ENCODE peak calls at places on chromosome 3, in six cellular contexts. M is H9; F is GM04503; A is PC-9; Q is stimulated activated naive CD8-positive, alpha-beta T cell treated with anti-CD3 and anti-CD28 coated beads, Interleukin-15, Interleukin-2, amounts not matched to agents 100 U/mL and 50 U/mL, for 24 hours; O is cardiac muscle cell. T is an unnamed sample.
A peak's percentile ranks its signal among the peaks of the same experiment; 100 is the strongest.

GRCh38 chr3:11641683-11642407 is 1.9 kb downstream of the VGLL4 start:
- DNase-seq in M (no peak), F (no peak), A (no peak), Q (no peak), O (peak; percentile 70), T (no peak)

GRCh38 chr3:164465172-164465571 is 613.1 kb downstream of the SI start:
- DNase-seq in M (no peak), F (peak; percentile 53), A (no peak), Q (no peak), O (no peak), T (no peak)

GRCh38 chr3:137768021-137768360 is 3.9 kb downstream of the SOX14 start:
- DNase-seq in M (no peak), F (no peak), A (no peak), Q (no peak), O (no peak), T (no peak)

GRCh38 chr3:195102609-195103467 is 168.1 kb downstream of the XXYLT1 start:
- DNase-seq in M (no peak), F (peak; percentile 88), A (peak; percentile 90), Q (no peak), O (peak; percentile 97), T (no peak)

GRCh38 chr3:171162986-171163723 is 136.6 kb upstream of the SLC2A2 start:
- DNase-seq in M (no peak), F (no peak), A (no peak), Q (no peak), O (peak; percentile 27), T (no peak)

GRCh38 chr3:135907422-135908165 is 57.9 kb upstream of the PPP2R3A start:
- DNase-seq in M (no peak), F (no peak), A (peak; percentile 88), Q (no peak), O (no peak), T (no peak)

GRCh38 chr3:113223831-113224240 is 12.5 kb downstream of the BOC start:
- DNase-seq in M (no peak), F (no peak), A (no peak), Q (peak; percentile 52), O (no peak), T (no peak)

GRCh38 chr3:119885746-119886530 is 104.0 kb downstream of the NR1I2 start:
- DNase-seq in M (no peak), F (peak; percentile 26), A (no peak), Q (no peak), O (peak; percentile 11), T (no peak)

GRCh38 chr3:182490601-182491485 is 302.5 kb upstream of the ATP11B start:
- DNase-seq in M (no peak), F (no peak), A (peak; percentile 37), Q (no peak), O (peak; percentile 11), T (no peak)

GRCh38 chr3:181568248-181568647 is 143.5 kb upstream of the SOX2 start:
- DNase-seq in M (no peak), F (no peak), A (no peak), Q (no peak), O (no peak), T (no peak)

GRCh38 chr3:31132132-31132769 is 237.8 kb upstream of the GADL1 start:
- DNase-seq in M (no peak), F (no peak), A (peak; percentile 36), Q (no peak), O (peak; percentile 68), T (no peak)

GRCh38 chr3:150342951-150343468 is 65.1 kb upstream of the TSC22D2 start:
- DNase-seq in M (no peak), F (no peak), A (no peak), Q (no peak), O (no peak), T (no peak)

GRCh38 chr3:78809941-78810340 is 957.9 kb downstream of the ROBO1 start:
- DNase-seq in M (no peak), F (no peak), A (no peak), Q (no peak), O (no peak), T (no peak)

GRCh38 chr3:149007567-149008257 is 16.4 kb downstream of the GYG1 start:
- DNase-seq in M (no peak), F (no peak), A (no peak), Q (no peak), O (no peak), T (no peak)

GRCh38 chr3:17239417-17239816 is 354.7 kb downstream of the PLCL2 start:
- DNase-seq in M (no peak), F (no peak), A (no peak), Q (no peak), O (no peak), T (no peak)

GRCh38 chr3:128745742-128746141 is 19.8 kb downstream of the RAB7A start:
- DNase-seq in M (no peak), F (no peak), A (no peak), Q (no peak), O (no peak), T (no peak)

GRCh38 chr3:88280326-88280725 is 130.6 kb downstream of the C3orf38 start:
- DNase-seq in M (no peak), F (no peak), A (no peak), Q (no peak), O (no peak), T (no peak)

GRCh38 chr3:27114684-27115083 is 254.5 kb downstream of the NEK10 start:
- DNase-seq in M (no peak), F (no peak), A (no peak), Q (no peak), O (no peak), T (no peak)

GRCh38 chr3:65836047-65836446 is 202.7 kb downstream of the MAGI1 start:
- DNase-seq in M (no peak), F (no peak), A (peak; percentile 35), Q (no peak), O (peak; percentile 52), T (no peak)

GRCh38 chr3:87191641-87192040 is 35.5 kb upstream of the CHMP2B start:
- DNase-seq in M (no peak), F (no peak), A (no peak), Q (no peak), O (no peak), T (no peak)

GRCh38 chr3:134211797-134212196 is 38.9 kb downstream of the RYK start:
- DNase-seq in M (peak; percentile 54), F (no peak), A (no peak), Q (no peak), O (peak; percentile 75), T (no peak)

GRCh38 chr3:104598848-104599501 is 767.7 kb upstream of the ALCAM start:
- DNase-seq in M (no peak), F (no peak), A (no peak), Q (no peak), O (no peak), T (no peak)

GRCh38 chr3:12870942-12871341 is 29.6 kb upstream of the RPL32 start:
- DNase-seq in M (no peak), F (peak; percentile 17), A (no peak), Q (no peak), O (no peak), T (peak; percentile 14)

GRCh38 chr3:43894176-43895049 is 203.7 kb downstream of the ABHD5 start:
- DNase-seq in M (peak; percentile 78), F (no peak), A (no peak), Q (peak; percentile 51), O (peak; percentile 87), T (no peak)

GRCh38 chr3:63228677-63229076 is 49.4 kb upstream of the SYNPR start:
- DNase-seq in M (peak; percentile 55), F (peak; percentile 11), A (no peak), Q (no peak), O (peak; percentile 49), T (no peak)

GRCh38 chr3:175346573-175347356 is 487.6 kb downstream of the NAALADL2 start:
- DNase-seq in M (no peak), F (peak; percentile 70), A (no peak), Q (no peak), O (peak; percentile 96), T (no peak)

GRCh38 chr3:157160652-157161480 is 919 bp upstream of the CCNL1 start:
- DNase-seq in M (peak; percentile 55), F (peak; percentile 85), A (peak; percentile 93), Q (peak; percentile 68), O (peak; percentile 97), T (peak; percentile 21)

GRCh38 chr3:65439641-65440040 is 599.1 kb downstream of the MAGI1 start:
- DNase-seq in M (peak; percentile 79), F (peak; percentile 5), A (peak; percentile 37), Q (no peak), O (peak; percentile 70), T (no peak)

GRCh38 chr3:147422226-147422933 is 13.2 kb downstream of the ZIC1 start:
- DNase-seq in M (no peak), F (no peak), A (no peak), Q (no peak), O (no peak), T (no peak)

GRCh38 chr3:184129012-184129411 is 6.1 kb upstream of the EIF2B5 start:
- DNase-seq in M (peak; percentile 70), F (no peak), A (no peak), Q (peak; percentile 14), O (peak; percentile 63), T (no peak)

GRCh38 chr3:140726061-140726460 is 48.2 kb downstream of the TRIM42 start:
- DNase-seq in M (no peak), F (no peak), A (no peak), Q (no peak), O (no peak), T (no peak)

GRCh38 chr3:121481116-121481895 is 64.5 kb downstream of the POLQ start:
- DNase-seq in M (no peak), F (peak; percentile 20), A (no peak), Q (no peak), O (no peak), T (no peak)

GRCh38 chr3:178325330-178325729 is 210.9 kb upstream of the KCNMB2 start:
- DNase-seq in M (no peak), F (peak; percentile 36), A (no peak), Q (no peak), O (peak; percentile 78), T (no peak)

GRCh38 chr3:61615643-61616042 is 54.3 kb downstream of the PTPRG start:
- DNase-seq in M (no peak), F (no peak), A (no peak), Q (no peak), O (no peak), T (no peak)

GRCh38 chr3:196440041-196440537 is 7.9 kb upstream of the UBXN7 start:
- DNase-seq in M (no peak), F (peak; percentile 69), A (no peak), Q (no peak), O (peak; percentile 77), T (no peak)

GRCh38 chr3:50100956-50101845 is 12.5 kb downstream of the RBM5 start:
- DNase-seq in M (no peak), F (no peak), A (no peak), Q (no peak), O (no peak), T (no peak)

GRCh38 chr3:29283739-29284138 is 2.9 kb downstream of the RBMS3 start:
- DNase-seq in M (no peak), F (no peak), A (no peak), Q (no peak), O (no peak), T (no peak)

GRCh38 chr3:8445861-8446260 is 55.8 kb upstream of the LMCD1 start:
- DNase-seq in M (no peak), F (peak; percentile 88), A (no peak), Q (no peak), O (peak; percentile 97), T (no peak)

GRCh38 chr3:78268087-78268486 is 1228.2 kb downstream of the ROBO2 start:
- DNase-seq in M (no peak), F (no peak), A (no peak), Q (no peak), O (no peak), T (no peak)

GRCh38 chr3:189457201-189457607 is 174.0 kb upstream of the TP63 start:
- DNase-seq in M (no peak), F (no peak), A (no peak), Q (no peak), O (peak; percentile 30), T (no peak)

T was measured in activated gamma-delta T cell.